ENCODE peak calls at places on chromosomes 7 and 10, in six cellular contexts. One of them, this sample, is unnamed.

GRCh38 chr10:99682752-99683151 is 23.4 kb downstream of the ENTPD7 start:
- DNase-seq in activated CD8-positive, alpha-beta memory T cell treated with anti-CD3 and anti-CD28 coated beads, Interleukin-2, amount 10 ng/mL, durations not matched to agents 7 days and 5 days: no peak
- DNase-seq in HTR-8/SVneo: no peak
- DNase-seq in AML-193: no peak
- DNase-seq in C1 segment of cervical spinal cord: no peak
- DNase-seq in Daoy: no peak
- DNase-seq in this sample: no peak

GRCh38 chr10:71125749-71126107 is 86.6 kb upstream of the UNC5B start:
- DNase-seq in activated CD8-positive, alpha-beta memory T cell treated with anti-CD3 and anti-CD28 coated beads, Interleukin-2, amount 10 ng/mL, durations not matched to agents 7 days and 5 days: peak
- DNase-seq in HTR-8/SVneo: no peak
- DNase-seq in AML-193: no peak
- DNase-seq in C1 segment of cervical spinal cord: no peak
- DNase-seq in Daoy: no peak
- DNase-seq in this sample: no peak

GRCh38 chr10:108375691-108376090 is 1211.2 kb upstream of the SORCS1 start:
- DNase-seq in activated CD8-positive, alpha-beta memory T cell treated with anti-CD3 and anti-CD28 coated beads, Interleukin-2, amount 10 ng/mL, durations not matched to agents 7 days and 5 days: no peak
- DNase-seq in HTR-8/SVneo: no peak
- DNase-seq in AML-193: no peak
- DNase-seq in C1 segment of cervical spinal cord: no peak
- DNase-seq in Daoy: no peak
- DNase-seq in this sample: no peak

GRCh38 chr10:82266438-82266837 is 391.4 kb downstream of the NRG3 start:
- DNase-seq in activated CD8-positive, alpha-beta memory T cell treated with anti-CD3 and anti-CD28 coated beads, Interleukin-2, amount 10 ng/mL, durations not matched to agents 7 days and 5 days: no peak
- DNase-seq in HTR-8/SVneo: no peak
- DNase-seq in AML-193: no peak
- DNase-seq in C1 segment of cervical spinal cord: no peak
- DNase-seq in Daoy: no peak
- DNase-seq in this sample: no peak

GRCh38 chr10:6721480-6721879 is 141.4 kb upstream of the PRKCQ start:
- DNase-seq in activated CD8-positive, alpha-beta memory T cell treated with anti-CD3 and anti-CD28 coated beads, Interleukin-2, amount 10 ng/mL, durations not matched to agents 7 days and 5 days: no peak
- DNase-seq in HTR-8/SVneo: peak
- DNase-seq in AML-193: no peak
- DNase-seq in C1 segment of cervical spinal cord: no peak
- DNase-seq in Daoy: peak
- DNase-seq in this sample: no peak

GRCh38 chr10:44058259-44058658 is 326.6 kb downstream of the CXCL12 start:
- DNase-seq in activated CD8-positive, alpha-beta memory T cell treated with anti-CD3 and anti-CD28 coated beads, Interleukin-2, amount 10 ng/mL, durations not matched to agents 7 days and 5 days: no peak
- DNase-seq in HTR-8/SVneo: no peak
- DNase-seq in AML-193: no peak
- DNase-seq in C1 segment of cervical spinal cord: no peak
- DNase-seq in Daoy: no peak
- DNase-seq in this sample: no peak

GRCh38 chr7:42617781-42618457 is 294.0 kb downstream of the C7orf25 start:
- DNase-seq in activated CD8-positive, alpha-beta memory T cell treated with anti-CD3 and anti-CD28 coated beads, Interleukin-2, amount 10 ng/mL, durations not matched to agents 7 days and 5 days: no peak
- DNase-seq in HTR-8/SVneo: no peak
- DNase-seq in AML-193: no peak
- DNase-seq in C1 segment of cervical spinal cord: no peak
- DNase-seq in Daoy: peak
- DNase-seq in this sample: no peak

GRCh38 chr10:119131512-119132240 is 27.8 kb downstream of the DENND10 start:
- DNase-seq in activated CD8-positive, alpha-beta memory T cell treated with anti-CD3 and anti-CD28 coated beads, Interleukin-2, amount 10 ng/mL, durations not matched to agents 7 days and 5 days: peak
- DNase-seq in HTR-8/SVneo: no peak
- DNase-seq in AML-193: peak
- DNase-seq in C1 segment of cervical spinal cord: no peak
- DNase-seq in Daoy: peak
- DNase-seq in this sample: no peak

GRCh38 chr10:43202224-43202656 is 64.0 kb downstream of the CSGALNACT2 start:
- DNase-seq in activated CD8-positive, alpha-beta memory T cell treated with anti-CD3 and anti-CD28 coated beads, Interleukin-2, amount 10 ng/mL, durations not matched to agents 7 days and 5 days: peak
- DNase-seq in HTR-8/SVneo: no peak
- DNase-seq in AML-193: peak
- DNase-seq in C1 segment of cervical spinal cord: no peak
- DNase-seq in Daoy: peak
- DNase-seq in this sample: peak

GRCh38 chr7:7565746-7566650 is 686 bp upstream of the MIOS start:
- DNase-seq in activated CD8-positive, alpha-beta memory T cell treated with anti-CD3 and anti-CD28 coated beads, Interleukin-2, amount 10 ng/mL, durations not matched to agents 7 days and 5 days: no peak
- DNase-seq in HTR-8/SVneo: no peak
- DNase-seq in AML-193: no peak
- DNase-seq in C1 segment of cervical spinal cord: no peak
- DNase-seq in Daoy: no peak
- DNase-seq in this sample: no peak